ENCODE peak calls at places on chromosomes 5 and 9, in six cellular contexts. E, F, L, X, A and R are unnamed samples.

GRCh38 chr5:180344393-180344999 is 8.6 kb downstream of the GFPT2 start:
- DNase-seq in E (no peak), F (no peak), L (no peak), X (no peak), A (no peak), R (no peak)

GRCh38 chr5:77707786-77708185 is 68.4 kb downstream of the TBCA start:
- DNase-seq in E (no peak), F (no peak), L (no peak), X (no peak), A (no peak), R (no peak)

GRCh38 chr5:95347516-95348140 is 43.5 kb upstream of the FAM81B start:
- DNase-seq in E (no peak), F (no peak), L (no peak), X (no peak), A (no peak), R (no peak)

GRCh38 chr9:4197548-4197947 is 102.3 kb downstream of the GLIS3 start:
- DNase-seq in E (no peak), F (no peak), L (no peak), X (no peak), A (no peak), R (no peak)

GRCh38 chr9:99907208-99907532 is 716 bp downstream of the STX17 start:
- DNase-seq in E (no peak), F (no peak), L (no peak), X (no peak), A (no peak), R (no peak)

GRCh38 chr5:33261305-33261704 is 179.5 kb upstream of the TARS1 start:
- DNase-seq in E (peak; percentile 15), F (no peak), L (no peak), X (no peak), A (no peak), R (peak; percentile 11)

GRCh38 chr5:107806705-107807104 is 136.0 kb upstream of the EFNA5 start:
- DNase-seq in E (no peak), F (peak; percentile 62), L (no peak), X (no peak), A (no peak), R (no peak)

GRCh38 chr5:159511570-159511969 is 181.3 kb upstream of the IL12B start:
- DNase-seq in E (no peak), F (no peak), L (no peak), X (no peak), A (no peak), R (no peak)

GRCh38 chr9:1366300-1366699 is 316.1 kb downstream of the DMRT2 start:
- DNase-seq in E (no peak), F (no peak), L (no peak), X (no peak), A (no peak), R (no peak)

GRCh38 chr5:181064987-181065386 is 24.9 kb downstream of the BTNL9 start:
- DNase-seq in E (no peak), F (no peak), L (no peak), X (no peak), A (no peak), R (no peak)

GRCh38 chr5:9431496-9432258 is 114.2 kb downstream of the SEMA5A start:
- DNase-seq in E (no peak), F (no peak), L (no peak), X (no peak), A (no peak), R (peak; percentile 32)

GRCh38 chr9:126162611-126163381 is 163.8 kb upstream of the MVB12B start:
- DNase-seq in E (no peak), F (no peak), L (no peak), X (peak; percentile 15), A (peak; percentile 56), R (no peak)

GRCh38 chr9:79053613-79054012 is 518.2 kb upstream of the TLE4 start:
- DNase-seq in E (no peak), F (no peak), L (no peak), X (no peak), A (no peak), R (no peak)

GRCh38 chr5:175689147-175689991 is 31.5 kb downstream of the HRH2 start:
- DNase-seq in E (no peak), F (no peak), L (peak; percentile 62), X (no peak), A (peak; percentile 62), R (peak; percentile 95)

GRCh38 chr5:6943197-6943596 is 230.0 kb downstream of the TENT4A start:
- DNase-seq in E (no peak), F (no peak), L (no peak), X (no peak), A (no peak), R (no peak)

GRCh38 chr9:99465231-99465891 is 243.3 kb downstream of the SEC61B start:
- DNase-seq in E (no peak), F (no peak), L (no peak), X (no peak), A (no peak), R (no peak)

GRCh38 chr9:137795156-137795666 is 82.4 kb upstream of the CACNA1B start:
- DNase-seq in E (no peak), F (no peak), L (no peak), X (no peak), A (no peak), R (no peak)

GRCh38 chr9:93677641-93678136 is 101.3 kb downstream of the PHF2 start:
- DNase-seq in E (no peak), F (no peak), L (no peak), X (no peak), A (peak; percentile 48), R (no peak)

GRCh38 chr5:96257904-96258303 is 175.1 kb downstream of the PCSK1 start:
- DNase-seq in E (peak; percentile 64), F (no peak), L (no peak), X (no peak), A (no peak), R (no peak)

GRCh38 chr9:136644593-136645342 is 17.9 kb upstream of the EGFL7 start:
- DNase-seq in E (no peak), F (no peak), L (peak; percentile 39), X (peak; percentile 52), A (peak; percentile 90), R (no peak)

GRCh38 chr5:91339053-91339710 is 43.9 kb downstream of the ARRDC3 start:
- DNase-seq in E (no peak), F (peak; percentile 47), L (no peak), X (no peak), A (no peak), R (peak; percentile 46)

DNA sequence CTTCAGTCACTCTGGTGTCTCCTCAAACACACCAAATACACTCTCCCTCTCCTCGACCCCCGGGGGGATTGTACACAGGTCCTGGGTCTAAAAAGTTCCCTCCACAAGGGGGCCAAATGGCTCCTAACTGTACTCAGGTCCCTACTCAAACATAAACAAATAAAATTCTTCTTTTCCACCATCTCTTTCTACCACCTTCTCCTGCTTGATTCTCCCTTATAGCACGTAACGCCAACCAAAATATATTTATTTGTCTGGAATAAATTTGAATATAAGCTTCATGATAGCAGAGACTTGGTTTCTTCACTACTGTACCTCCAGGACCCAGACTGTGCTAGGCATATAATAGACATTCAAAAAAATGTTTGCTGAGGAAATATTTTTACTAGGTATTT is 21.4 kb downstream of the ZNF608 start:
- DNase-seq in E (no peak), F (no peak), L (no peak), X (no peak), A (no peak), R (no peak)
- TF ChIP-seq CTCF in E (no peak), F (peak; percentile 23), L (no peak), X (no peak), A (no peak), R (no peak)

DNA sequence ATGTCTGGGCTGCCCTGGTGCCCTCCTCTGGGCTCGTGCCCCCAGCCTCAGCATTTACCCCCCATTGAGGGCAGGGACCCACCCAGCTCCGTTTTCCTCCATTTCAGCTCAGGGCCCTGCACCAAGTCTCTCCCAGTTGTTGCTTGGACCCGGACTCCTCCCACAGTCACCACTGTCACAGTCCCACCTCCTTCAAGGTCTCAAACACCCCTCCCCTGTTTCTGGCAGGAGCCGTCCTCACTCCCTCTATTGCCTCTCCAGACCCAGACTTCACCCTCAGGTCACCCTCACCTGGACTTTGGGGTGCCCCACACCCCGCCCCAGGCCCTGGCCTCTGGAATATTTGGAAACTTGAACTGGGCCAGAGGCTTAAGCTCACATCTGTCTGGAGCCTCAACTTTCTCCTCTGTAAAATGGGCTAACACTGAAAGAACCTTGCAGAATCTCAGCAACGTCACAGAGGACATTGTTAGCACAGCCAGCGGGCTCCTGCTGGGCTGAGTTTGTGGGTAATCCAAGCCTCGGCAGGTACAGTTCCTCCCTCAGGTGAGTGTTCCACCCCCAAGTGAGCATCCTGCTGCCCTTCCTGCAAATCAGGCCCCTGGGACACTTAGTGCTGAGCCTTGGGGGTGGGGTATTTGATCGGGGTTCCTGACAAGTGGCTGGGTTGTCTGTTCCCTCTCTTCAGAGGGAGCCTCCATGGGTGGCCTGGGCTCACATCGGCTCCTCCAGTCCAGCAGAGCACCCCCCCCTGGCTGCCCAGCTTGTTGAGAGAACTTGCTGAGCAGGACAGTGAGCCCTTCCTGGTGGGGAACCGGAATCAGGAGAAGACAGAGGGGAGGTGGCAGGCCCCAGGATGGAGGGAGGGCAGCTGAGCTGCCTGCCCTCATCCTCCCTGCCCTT is 130.1 kb downstream of the C9orf50 start:
- DNase-seq in E (no peak), F (no peak), L (no peak), X (no peak), A (peak; percentile 76), R (no peak)
- H3K4me3 ChIP-seq in E (peak overlapping the region; percentile 52), F (peak overlapping the region; percentile 60), L (peak overlapping the region; percentile 74), X (peak overlapping the region; percentile 53), A (peak overlapping the region; percentile 53), R (peak overlapping the region; percentile 41)

DNA sequence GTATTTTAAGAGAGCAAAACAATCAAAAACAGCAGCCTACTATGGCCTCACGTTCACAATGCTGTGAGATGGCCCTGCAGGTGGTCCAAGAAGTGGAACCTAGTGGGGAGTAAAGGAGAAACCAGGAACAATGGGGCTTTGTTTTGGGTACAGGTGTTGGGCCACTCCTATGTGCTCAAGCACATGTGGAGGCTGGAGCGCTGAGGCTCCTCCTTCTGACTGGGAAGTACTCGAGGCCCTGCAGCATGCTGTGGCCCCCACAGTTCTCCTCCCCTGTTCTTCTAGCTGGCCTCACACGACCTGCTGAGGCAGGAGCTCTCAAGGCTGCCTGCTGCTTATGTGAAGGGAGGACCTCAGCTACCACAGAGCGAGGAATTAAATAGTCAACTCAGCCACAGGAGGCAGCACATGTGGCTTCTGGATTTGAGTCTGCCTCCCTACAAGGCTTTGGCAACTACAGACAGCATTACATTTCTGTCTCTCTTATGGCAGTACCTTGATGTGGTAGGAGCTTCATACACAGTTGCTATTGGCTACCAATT is 482.3 kb downstream of the SPOCK1 start:
- DNase-seq in E (no peak), F (no peak), L (no peak), X (no peak), A (no peak), R (no peak)
- TF ChIP-seq CTCF in E (no peak), F (peak; percentile 14), L (no peak), X (no peak), A (no peak), R (no peak)

GRCh38 chr5:1217596-1218206 is 7.5 kb upstream of the SLC6A18 start:
- DNase-seq in E (no peak), F (no peak), L (no peak), X (no peak), A (no peak), R (no peak)
- H3K4me3 ChIP-seq in E (no peak overlapping the region), F (no peak overlapping the region), L (no peak overlapping the region), X (no peak overlapping the region), A (no peak overlapping the region), R (no peak overlapping the region)

DNA sequence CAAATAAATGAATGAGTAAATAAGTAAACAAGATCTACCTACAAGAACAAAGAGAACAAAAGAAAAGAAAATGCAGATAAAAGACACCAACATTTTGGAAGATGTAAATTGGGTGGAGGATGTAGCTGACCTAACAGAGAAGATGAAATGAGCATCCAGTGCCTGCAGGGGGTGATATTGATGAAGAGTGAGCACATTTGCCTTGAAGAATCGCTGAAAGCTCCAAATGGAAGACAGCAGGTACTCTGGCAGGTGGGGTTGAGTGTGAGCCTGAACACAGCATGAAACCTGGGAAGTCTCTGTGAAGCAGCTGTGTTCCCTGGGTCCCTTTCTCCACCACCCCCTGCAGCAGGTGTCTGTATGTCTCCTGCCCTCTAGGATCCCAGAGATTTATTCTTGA is 125.6 kb downstream of the NXNL2 start:
- DNase-seq in E (no peak), F (no peak), L (no peak), X (no peak), A (no peak), R (no peak)
- TF ChIP-seq CTCF in E (peak; percentile 61), F (peak; percentile 74), L (no peak), X (peak; percentile 48), A (peak; percentile 29), R (peak; percentile 63)